ENCODE peak calls at places on chromosome 3, in four cellular contexts. N is HepG2, Q is K562, P is GM12878. W is an unnamed sample.

GRCh38 chr3:73449774-73450173 is 175.0 kb downstream of the PDZRN3 start:
- DNase-seq in P (peak), Q (no peak), N (no peak), W (no peak)

GRCh38 chr3:38354588-38355344 is 8.2 kb downstream of the XYLB start:
- DNase-seq in Q (peak), P (no peak), N (no peak), W (no peak)

GRCh38 chr3:14773691-14774128 is 45.1 kb upstream of the FGD5 start:
- DNase-seq in P (no peak), Q (no peak), N (no peak), W (peak)

GRCh38 chr3:187012609-187013051 is 82.3 kb downstream of the ST6GAL1 start:
- DNase-seq in N (no peak), Q (no peak), P (no peak), W (no peak)

GRCh38 chr3:14460342-14461005 is 58.1 kb downstream of the SLC6A6 start:
- DNase-seq in Q (no peak), N (no peak), P (no peak), W (no peak)

GRCh38 chr3:13013595-13013993 is 59.6 kb downstream of the IQSEC1 start:
- DNase-seq in N (no peak), Q (no peak), P (no peak), W (no peak)

GRCh38 chr3:31412832-31413231 is 119.9 kb upstream of the STT3B start:
- DNase-seq in N (no peak), Q (no peak), P (no peak), W (no peak)

GRCh38 chr3:147799601-147800000 is 390.4 kb downstream of the ZIC1 start:
- DNase-seq in N (no peak), P (no peak), Q (no peak), W (no peak)

GRCh38 chr3:21750831-21751391 is at the start of gene ZNF385D:
- DNase-seq in N (no peak), P (no peak), Q (no peak), W (peak)

GRCh38 chr3:66107855-66108254 is 69.1 kb upstream of the MAGI1 start:
- DNase-seq in Q (no peak), N (no peak), P (no peak), W (no peak)

GRCh38 chr3:196514350-196514716 is 813 bp downstream of the SMCO1 start:
- DNase-seq in N (no peak), P (no peak), Q (no peak), W (no peak)

GRCh38 chr3:43207628-43208085 is 78.7 kb upstream of the SNRK start:
- DNase-seq in P (peak), N (no peak), Q (no peak), W (no peak)

GRCh38 chr3:12239301-12239700 is 49.6 kb upstream of the PPARG start:
- DNase-seq in Q (no peak), N (no peak), P (no peak), W (no peak)

GRCh38 chr3:49636883-49637609 is 37.1 kb upstream of the APEH start:
- DNase-seq in N (no peak), P (no peak), Q (no peak), W (no peak)

GRCh38 chr3:172303181-172303580 is 145.1 kb downstream of the GHSR start:
- DNase-seq in Q (no peak), P (no peak), N (no peak), W (no peak)

GRCh38 chr3:15063656-15064286 is 1.3 kb downstream of the MRPS25 start:
- DNase-seq in P (no peak), N (no peak), Q (peak), W (no peak)

GRCh38 chr3:99950921-99951320 is 133.3 kb downstream of the CMSS1 start:
- DNase-seq in N (no peak), P (no peak), Q (no peak), W (no peak)

GRCh38 chr3:123700791-123701712 is 116.2 kb upstream of the HACD2 start:
- DNase-seq in N (no peak), Q (no peak), P (no peak), W (no peak)

GRCh38 chr3:39202094-39202493 is 9.7 kb upstream of the XIRP1 start:
- DNase-seq in N (no peak), Q (peak), P (no peak), W (no peak)

GRCh38 chr3:10399634-10400033 is 78.7 kb upstream of the SEC13 start:
- DNase-seq in P (no peak), Q (no peak), N (no peak), W (no peak)

GRCh38 chr3:10396931-10397330 is 76.0 kb upstream of the SEC13 start:
- DNase-seq in P (no peak), Q (no peak), N (no peak), W (no peak)

GRCh38 chr3:178120367-178120766 is 415.9 kb upstream of the KCNMB2 start:
- DNase-seq in N (no peak), Q (no peak), P (no peak), W (no peak)

GRCh38 chr3:125593991-125594574 is 1.2 kb downstream of the OSBPL11 start:
- DNase-seq in N (no peak), Q (peak), P (no peak), W (no peak)

GRCh38 chr3:193948459-193948858 is 187.5 kb upstream of the HES1 start:
- DNase-seq in Q (no peak), P (no peak), N (no peak), W (no peak)

GRCh38 chr3:140242818-140243276 is 307.9 kb downstream of the CLSTN2 start:
- DNase-seq in Q (no peak), P (no peak), N (no peak), W (no peak)

GRCh38 chr3:196537319-196537984 is 22.3 kb upstream of the SMCO1 start:
- DNase-seq in P (no peak), N (no peak), Q (peak), W (peak)

GRCh38 chr3:42503957-42504333 is 1.5 kb downstream of the VIPR1 start:
- DNase-seq in N (no peak), P (no peak), Q (no peak), W (no peak)

GRCh38 chr3:53845103-53845880 is 927 bp downstream of the CHDH start:
- DNase-seq in N (peak), Q (peak), P (no peak), W (peak)

GRCh38 chr3:113005622-113006021 is 14.8 kb downstream of the GTPBP8 start:
- DNase-seq in P (no peak), N (no peak), Q (no peak), W (no peak)

GRCh38 chr3:184800349-184800748 is 11.6 kb upstream of the VPS8 start:
- DNase-seq in P (no peak), N (no peak), Q (no peak), W (no peak)

GRCh38 chr3:99429501-99429900 is 208.9 kb upstream of the COL8A1 start:
- DNase-seq in P (no peak), Q (no peak), N (no peak), W (no peak)

GRCh38 chr3:30098656-30099454 is 507.5 kb upstream of the TGFBR2 start:
- DNase-seq in N (peak), P (no peak), Q (no peak), W (no peak)

GRCh38 chr3:14141144-14141543 is 16.3 kb downstream of the TMEM43 start:
- DNase-seq in P (no peak), N (no peak), Q (no peak), W (peak)

GRCh38 chr3:138256022-138256421 is 68.9 kb downstream of the ARMC8 start:
- DNase-seq in P (no peak), Q (no peak), N (no peak), W (no peak)

GRCh38 chr3:40593351-40593750 is 68.6 kb downstream of the ZNF621 start:
- DNase-seq in Q (no peak), N (no peak), P (no peak), W (no peak)
- TF ChIP-seq NR2C2 in Q (no peak), N (no peak), P (no peak), W (no peak)

DNA sequence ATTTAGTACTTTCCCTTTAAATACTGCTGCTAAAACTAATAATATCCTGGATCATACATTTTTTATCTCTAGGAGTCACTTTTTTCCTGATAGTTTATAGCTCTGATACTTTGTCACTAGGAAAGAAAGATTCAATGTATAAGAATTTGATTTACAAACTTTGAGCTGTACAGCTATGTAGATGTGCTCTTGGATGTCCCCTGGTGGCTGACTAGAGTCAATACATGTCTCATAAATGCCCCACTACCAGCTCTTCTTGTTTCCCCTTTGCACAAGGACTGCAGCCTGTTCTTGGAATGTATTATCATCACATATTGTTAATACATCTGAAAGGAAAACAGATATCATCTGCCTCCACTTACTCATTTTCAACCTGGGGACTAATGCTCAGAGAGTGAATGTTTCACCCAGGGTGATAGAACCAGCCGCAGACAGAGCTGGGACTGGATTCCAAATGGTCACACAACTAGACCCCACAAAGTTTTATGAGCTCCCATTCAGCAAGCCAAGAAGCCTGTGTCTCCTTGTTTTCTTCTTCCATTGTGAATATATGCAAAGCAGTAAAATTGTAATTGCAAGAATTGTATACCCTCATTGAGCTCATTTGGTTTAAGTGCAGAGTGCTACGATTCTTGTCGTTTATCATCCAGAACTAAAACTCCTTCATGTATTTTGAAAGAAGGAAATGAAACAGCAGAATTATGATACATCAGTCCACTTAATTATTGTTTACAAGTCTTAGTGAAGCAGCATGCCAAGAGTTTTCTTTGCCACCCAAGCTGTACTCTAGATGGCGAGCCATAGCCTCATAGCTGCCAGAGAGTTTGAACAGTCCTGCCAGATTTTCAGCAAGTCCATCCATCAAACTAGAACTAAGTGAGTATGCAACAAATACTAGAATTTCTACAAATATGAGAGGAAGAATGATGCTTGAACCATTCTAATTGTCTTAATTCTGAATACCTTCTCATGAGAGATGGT is 261.6 kb upstream of the LMCD1 start:
- DNase-seq in Q (peak), P (no peak), N (peak), W (peak)
- TF ChIP-seq CREM in Q (no peak), P (no peak), N (no peak), W (no peak)

GRCh38 chr3:55244247-55244646 is 242.9 kb downstream of the WNT5A start:
- DNase-seq in Q (no peak), N (no peak), P (no peak), W (no peak)
- TF ChIP-seq SP1 in Q (no peak), N (no peak), P (no peak), W (no peak)

GRCh38 chr3:69116897-69117296 is 5.5 kb downstream of the LMOD3 start:
- DNase-seq in N (no peak), P (no peak), Q (no peak), W (no peak)
- TF ChIP-seq NR2C2 in N (no peak), P (no peak), Q (no peak), W (no peak)

W was measured in WTC11.